ENCODE peak calls at places on chromosomes 6 and 20, in four cellular contexts. I, X, P and H are unnamed samples.

GRCh38 chr6:31420546-31420945 is 17.2 kb downstream of the MICA start:
- DNase-seq in P (no peak), X (no peak), I (no peak), H (no peak)

GRCh38 chr20:35013421-35014411 is 58.0 kb downstream of the MYH7B start:
- DNase-seq in P (no peak), I (no peak), X (no peak), H (no peak)

GRCh38 chr6:150628908-150629307 is 29.2 kb downstream of the PLEKHG1 start:
- DNase-seq in P (no peak), I (no peak), X (no peak), H (no peak)

GRCh38 chr20:1803216-1804128 is 91.7 kb upstream of the SIRPA start:
- DNase-seq in X (no peak), I (peak; percentile 72), P (no peak), H (peak; percentile 60)

GRCh38 chr20:7159903-7160302 is 392.4 kb downstream of the BMP2 start:
- DNase-seq in X (no peak), P (no peak), I (peak; percentile 62), H (no peak)

GRCh38 chr6:25713802-25714201 is 40.7 kb upstream of the SLC17A4 start:
- DNase-seq in P (no peak), X (no peak), I (no peak), H (no peak)

GRCh38 chr6:128932061-128932460 is 49.1 kb downstream of the LAMA2 start:
- DNase-seq in P (no peak), I (no peak), X (no peak), H (peak; percentile 61)

GRCh38 chr20:48733296-48733790 is 94.5 kb downstream of the PREX1 start:
- DNase-seq in X (peak; percentile 44), I (no peak), P (no peak), H (peak; percentile 4)

GRCh38 chr6:14932485-14933178 is 313.2 kb upstream of the JARID2 start:
- DNase-seq in I (no peak), P (no peak), X (peak; percentile 84), H (no peak)

GRCh38 chr20:62953839-62954703 is 1.6 kb downstream of the SLC17A9 start:
- DNase-seq in I (peak; percentile 69), X (no peak), P (peak; percentile 75), H (peak; percentile 54)

GRCh38 chr6:4008324-4009047 is 70.5 kb downstream of the FAM217A start:
- DNase-seq in X (peak; percentile 38), P (no peak), I (peak; percentile 76), H (peak; percentile 92)

GRCh38 chr20:58458342-58459057 is 56.7 kb downstream of the APCDD1L start:
- DNase-seq in P (peak; percentile 89), X (no peak), I (peak; percentile 66), H (peak; percentile 76)

GRCh38 chr20:43409041-43409913 is 48.4 kb upstream of the SRSF6 start:
- DNase-seq in P (peak; percentile 7), I (peak; percentile 38), X (peak; percentile 38), H (peak; percentile 52)

GRCh38 chr20:4157516-4157915 is 142.2 kb upstream of the RNF24 start:
- DNase-seq in X (no peak), I (no peak), P (no peak), H (no peak)

GRCh38 chr20:4160761-4161305 is 145.5 kb upstream of the RNF24 start:
- DNase-seq in I (no peak), X (no peak), P (no peak), H (peak; percentile 54)

GRCh38 chr20:4158466-4159050 is 143.2 kb upstream of the RNF24 start:
- DNase-seq in X (no peak), I (no peak), P (no peak), H (no peak)

GRCh38 chr20:4161447-4162251 is 146.3 kb upstream of the RNF24 start:
- DNase-seq in P (peak; percentile 19), X (no peak), I (no peak), H (no peak)

GRCh38 chr20:4159765-4160490 is 144.6 kb upstream of the RNF24 start:
- DNase-seq in I (no peak), P (no peak), X (no peak), H (no peak)
- TF ChIP-seq FOS in I (no peak), P (no peak), X (no peak), H (no peak)

GRCh38 chr20:54995553-54995952 is 520.2 kb downstream of the DOK5 start:
- DNase-seq in P (no peak), I (no peak), X (no peak), H (no peak)

GRCh38 chr20:54995021-54995420 is 519.6 kb downstream of the DOK5 start:
- DNase-seq in I (no peak), P (no peak), X (no peak), H (no peak)
- TF ChIP-seq FOS in I (no peak), P (no peak), X (no peak), H (no peak)

DNA sequence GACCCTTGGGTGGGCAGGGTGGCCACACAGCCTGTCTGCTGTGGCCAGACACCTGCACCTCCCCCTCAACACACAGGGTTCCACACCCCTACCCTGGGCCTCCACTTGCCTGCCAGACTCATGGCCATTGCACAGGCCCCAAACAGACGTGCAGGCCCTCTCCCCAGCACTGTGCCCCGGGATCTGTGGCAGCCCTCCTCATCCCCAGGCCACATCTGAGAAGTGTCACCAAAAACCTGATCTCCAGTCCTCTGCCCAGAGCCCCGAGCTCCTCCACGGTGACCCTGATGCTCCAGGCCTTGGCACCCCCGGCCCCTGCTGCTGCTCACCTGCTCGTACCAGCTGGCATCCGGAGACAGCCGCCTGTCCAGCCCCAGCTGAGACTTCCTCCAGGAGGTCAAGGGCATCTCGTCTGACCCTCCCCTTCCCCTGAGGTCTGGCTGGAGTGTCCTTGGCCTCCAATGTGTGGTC is 160.1 kb downstream of the DLL1 start:
- DNase-seq in P (no peak), X (no peak), I (no peak), H (no peak)
- TF ChIP-seq FOS in P (no peak), X (no peak), I (no peak), H (no peak)

DNA sequence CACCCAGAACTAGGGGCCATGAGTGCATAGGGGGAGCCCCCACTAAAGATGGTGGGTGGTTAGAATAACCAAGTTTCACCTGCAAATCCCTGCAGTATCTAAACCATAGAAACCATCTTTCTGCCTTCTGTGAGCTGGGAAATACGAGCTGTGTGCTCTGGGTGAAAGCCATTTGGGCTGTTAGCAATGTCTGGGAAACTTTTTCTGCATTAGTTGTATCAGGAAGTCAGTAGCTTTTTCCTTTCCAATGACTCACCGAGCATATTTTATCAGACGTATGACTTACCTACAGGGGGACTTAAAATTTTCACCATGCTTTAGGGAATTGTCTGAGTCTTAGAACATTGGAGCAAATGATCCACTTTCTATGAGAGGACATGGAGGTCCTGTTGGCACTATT is 584.0 kb downstream of the QKI start:
- DNase-seq in X (no peak), I (no peak), P (no peak), H (no peak)
- TF ChIP-seq FOS in X (no peak), I (peak; percentile 38), P (no peak), H (no peak)